ENCODE peak calls at places on chromosome 13, in six cellular contexts. Q is tibial nerve, P is Peyer's patch, W is IMR-90, F is aorta, I is cardiac muscle cell. K is an unnamed sample. For H3K4me1, H3K36me3 and H3K27me3, the result is how much of the 10 kb centered on the place peaks cover.

GRCh38 chr13:48514776-48515175 is 18.1 kb downstream of the RCBTB2 start:
- DNase-seq in F (no peak), Q (no peak), P (no peak), I (no peak), W (no peak), K (no peak)

GRCh38 chr13:104779311-104779710 is 1713.1 kb upstream of the SLC10A2 start:
- DNase-seq in P (no peak), W (peak), Q (no peak), F (no peak), I (no peak), K (no peak)

GRCh38 chr13:34046457-34046856 is 228.5 kb downstream of the RFC3 start:
- DNase-seq in Q (no peak), P (no peak), F (no peak), W (no peak), I (no peak), K (no peak)

GRCh38 chr13:73141292-73141771 is 82.5 kb downstream of the KLF5 start:
- DNase-seq in Q (no peak), I (peak), W (peak), P (no peak), F (no peak), K (no peak)

GRCh38 chr13:36362251-36362650 is 16.1 kb upstream of the SPART start:
- DNase-seq in F (no peak), P (no peak), W (peak), Q (no peak), I (no peak), K (no peak)

GRCh38 chr13:105232403-105232802 is 1303.1 kb downstream of the EFNB2 start:
- DNase-seq in P (no peak), Q (no peak), W (no peak), I (no peak), F (no peak), K (no peak)

GRCh38 chr13:78608254-78608704 is 4.9 kb upstream of the POU4F1 start:
- DNase-seq in P (no peak), Q (no peak), W (no peak), F (no peak), I (no peak), K (no peak)

GRCh38 chr13:107233541-107233940 is 665.6 kb upstream of the ARGLU1 start:
- DNase-seq in I (no peak), P (no peak), W (no peak), Q (no peak), F (no peak), K (no peak)

GRCh38 chr13:77975358-77976042 is 56.9 kb upstream of the EDNRB start:
- DNase-seq in Q (no peak), P (no peak), F (no peak), W (no peak), I (no peak), K (no peak)

GRCh38 chr13:74168263-74168675 is 34.1 kb upstream of the KLF12 start:
- DNase-seq in W (no peak), Q (no peak), I (no peak), P (no peak), F (no peak), K (no peak)

GRCh38 chr13:105543742-105544141 is 991.7 kb downstream of the EFNB2 start:
- DNase-seq in I (no peak), F (no peak), P (no peak), Q (no peak), W (no peak), K (no peak)

GRCh38 chr13:73138967-73139491 is 80.2 kb downstream of the KLF5 start:
- DNase-seq in F (no peak), P (no peak), I (no peak), W (no peak), Q (no peak), K (no peak)

GRCh38 chr13:88958821-88959220 is 1287.7 kb downstream of the SLITRK5 start:
- DNase-seq in I (no peak), F (no peak), W (no peak), Q (peak), P (no peak), K (no peak)

GRCh38 chr13:31436478-31436877 is 236.7 kb downstream of the B3GLCT start:
- DNase-seq in I (no peak), W (no peak), P (no peak), F (no peak), Q (no peak), K (no peak)

GRCh38 chr13:49791214-49791752 is 1.2 kb downstream of the KPNA3 start:
- DNase-seq in W (peak), P (no peak), I (peak), F (no peak), Q (peak), K (no peak)

GRCh38 chr13:32811297-32811800 is 204.9 kb upstream of the KL start:
- DNase-seq in W (no peak), P (no peak), I (no peak), Q (no peak), F (no peak), K (no peak)

GRCh38 chr13:31860002-31860401 is 120.7 kb downstream of the RXFP2 start:
- DNase-seq in I (no peak), Q (no peak), F (no peak), P (no peak), W (no peak), K (no peak)

GRCh38 chr13:46739447-46740125 is 57.4 kb downstream of the ESD start:
- DNase-seq in I (no peak), W (no peak), Q (no peak), P (no peak), F (no peak), K (no peak)

GRCh38 chr13:96862093-96862492 is 132.2 kb downstream of the OXGR1 start:
- DNase-seq in W (no peak), I (no peak), F (no peak), Q (no peak), P (no peak), K (no peak)

GRCh38 chr13:75312884-75313520 is 169.0 kb downstream of the TBC1D4 start:
- DNase-seq in W (no peak), F (no peak), I (no peak), Q (no peak), P (no peak), K (no peak)

GRCh38 chr13:103386341-103386740 is 320.1 kb upstream of the SLC10A2 start:
- DNase-seq in Q (no peak), F (no peak), W (no peak), P (no peak), I (peak), K (no peak)

GRCh38 chr13:95002968-95003813 is 290.8 kb upstream of the SOX21 start:
- DNase-seq in F (no peak), Q (no peak), W (no peak), P (no peak), I (peak), K (no peak)

GRCh38 chr13:46211116-46211515 is 612 bp upstream of the LRRC63 start:
- DNase-seq in I (no peak), P (no peak), W (no peak), Q (no peak), F (no peak), K (no peak)

GRCh38 chr13:63110431-63110830 is 1694.8 kb upstream of the PCDH20 start:
- DNase-seq in P (no peak), W (peak), Q (no peak), F (no peak), I (no peak), K (no peak)

GRCh38 chr13:76331948-76332712 is 554.1 kb downstream of the KCTD12 start:
- DNase-seq in W (peak), F (no peak), P (no peak), I (no peak), Q (no peak), K (no peak)

DNA sequence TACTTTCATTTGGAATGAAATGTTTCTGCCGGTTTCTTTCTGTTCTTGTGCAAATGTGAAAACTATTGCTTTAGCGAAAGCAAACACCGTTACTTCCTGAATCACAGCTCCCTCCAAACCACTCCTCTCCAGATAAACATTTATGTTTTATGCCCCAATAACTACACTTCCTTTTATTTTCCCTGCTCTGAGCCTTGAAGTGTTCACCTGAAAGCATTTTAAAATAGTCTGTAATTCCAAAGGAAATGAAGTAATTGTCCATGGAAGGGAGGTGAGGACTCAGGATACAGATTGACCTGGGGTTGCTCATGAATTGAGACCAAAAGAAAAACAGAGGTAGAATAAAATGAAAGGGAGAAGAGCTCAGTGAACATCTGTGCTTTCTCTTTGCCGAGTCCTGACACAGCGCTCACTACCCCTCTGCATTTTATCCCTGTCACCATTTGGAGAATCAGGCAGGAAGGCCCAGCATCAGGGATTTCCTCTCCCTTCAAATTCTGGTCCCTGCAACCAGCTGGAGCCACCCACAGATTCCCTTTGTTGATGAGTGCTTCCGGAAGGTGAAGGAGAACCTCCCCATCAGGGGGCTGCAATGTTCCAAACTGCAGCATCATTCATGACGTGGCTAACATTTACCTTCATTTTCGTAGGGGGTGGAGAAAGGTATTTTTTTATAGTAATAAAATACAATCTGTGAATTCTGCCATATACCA is 171.9 kb downstream of the ITGBL1 start:
- DNase-seq in I (no peak), Q (no peak), P (no peak), W (peak), F (no peak), K (no peak)
- H3K4me1 ChIP-seq in I (under half), Q (under half), P (under half), W (under half), F (under half), K (under half)

GRCh38 chr13:110642291-110642981 is 27.1 kb downstream of the NAXD start:
- DNase-seq in Q (no peak), W (no peak), I (no peak), P (no peak), F (no peak), K (no peak)

GRCh38 chr13:110640591-110641029 is 25.3 kb downstream of the NAXD start:
- DNase-seq in P (no peak), Q (no peak), I (no peak), W (peak), F (no peak), K (peak)

GRCh38 chr13:110639935-110640334 is 24.6 kb downstream of the NAXD start:
- DNase-seq in I (no peak), P (no peak), F (no peak), W (no peak), Q (no peak), K (no peak)

GRCh38 chr13:110643324-110643723 is 28.0 kb downstream of the NAXD start:
- DNase-seq in W (no peak), F (no peak), P (no peak), Q (no peak), I (no peak), K (no peak)

DNA sequence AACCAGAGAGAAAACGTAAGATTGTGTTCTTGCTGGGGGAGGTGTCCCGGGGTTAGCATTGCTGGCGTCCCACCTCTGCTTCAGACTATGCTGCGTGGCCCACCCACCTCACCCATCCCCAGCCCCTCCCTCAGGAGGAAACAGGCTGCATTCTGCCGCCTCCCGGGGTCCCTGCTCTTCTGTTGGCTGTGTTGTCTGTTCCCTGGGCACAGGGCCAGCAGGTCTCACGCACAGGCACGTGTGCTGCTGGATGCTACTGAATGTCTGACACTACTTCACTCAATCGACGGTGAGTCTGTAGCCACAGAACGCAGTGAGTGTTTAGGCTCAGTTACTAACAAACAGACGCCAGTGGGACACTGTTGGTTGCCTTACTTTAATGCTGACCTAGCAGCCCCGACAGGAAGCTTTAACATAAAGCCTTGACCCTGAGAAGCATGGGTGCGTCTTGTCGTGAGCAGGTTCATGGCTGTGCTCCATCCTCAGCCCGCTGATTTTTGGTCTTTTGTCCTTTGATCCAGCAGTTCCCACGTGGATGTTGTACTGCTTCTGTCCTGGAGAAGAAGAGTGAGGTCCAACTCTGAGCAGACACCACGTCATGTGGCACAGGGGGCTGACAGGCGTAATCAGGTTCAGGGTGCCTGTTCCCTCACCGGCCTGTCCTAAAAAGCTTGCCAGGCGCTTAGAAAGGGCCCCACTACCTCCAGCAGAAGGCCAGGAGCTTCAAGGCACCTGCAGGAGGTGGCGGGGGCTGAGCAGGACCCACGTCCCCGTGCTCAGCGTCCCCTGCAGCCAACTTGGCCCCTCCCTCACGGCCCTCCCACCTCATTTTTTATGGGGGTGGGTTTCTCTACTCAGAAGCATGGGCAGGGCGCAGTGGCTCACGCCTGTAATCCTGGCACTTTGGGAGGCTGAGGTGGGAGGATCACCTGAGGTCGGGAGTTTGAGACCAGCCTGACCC is 26.0 kb downstream of the NAXD start:
- DNase-seq in I (no peak), Q (peak), P (no peak), W (peak), F (no peak), K (peak)
- H3K36me3 ChIP-seq in I (under half), Q (half or more), P (half or more), W (half or more), F (under half), K (half or more)

GRCh38 chr13:22220186-22221160 is 549.6 kb downstream of the FGF9 start:
- DNase-seq in W (no peak), F (no peak), P (peak), I (no peak), Q (no peak), K (no peak)

GRCh38 chr13:22214184-22214583 is 543.3 kb downstream of the FGF9 start:
- DNase-seq in W (no peak), P (no peak), Q (no peak), F (no peak), I (no peak), K (no peak)

DNA sequence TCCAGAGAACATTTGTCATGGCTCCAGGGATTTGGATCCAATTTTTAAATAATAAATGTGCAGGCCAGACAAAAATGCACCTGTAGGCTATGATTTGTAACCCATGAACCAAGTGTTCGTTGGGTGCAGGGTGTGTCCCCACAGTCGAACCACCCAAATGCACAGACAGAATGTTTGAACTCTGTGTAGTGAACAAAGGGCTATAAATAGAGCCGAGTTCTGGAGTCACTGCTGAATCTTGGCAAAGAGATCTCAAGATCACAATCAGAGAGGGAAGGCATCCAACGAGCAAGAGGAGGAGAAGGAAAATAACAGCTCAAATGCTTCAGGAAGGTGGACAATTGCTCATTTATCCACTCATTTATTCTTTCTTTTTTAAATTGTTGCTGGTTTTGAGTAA is 547.9 kb downstream of the FGF9 start:
- DNase-seq in I (no peak), Q (no peak), W (no peak), P (no peak), F (no peak), K (no peak)
- H3K27me3 ChIP-seq in I (under half), Q (under half), W (under half), P (under half), F (under half), K (under half)

GRCh38 chr13:28493740-28494536 is 990 bp downstream of the FLT1 start:
- DNase-seq in Q (no peak), P (no peak), W (no peak), F (no peak), I (peak), K (no peak)
- H3K4me1 ChIP-seq in Q (under half), P (under half), W (under half), F (under half), I (under half), K (under half)

GRCh38 chr13:40941581-40941980 is 77.5 kb downstream of the ELF1 start:
- DNase-seq in Q (no peak), F (no peak), W (no peak), P (no peak), I (no peak), K (no peak)

GRCh38 chr13:40940841-40941240 is 78.3 kb downstream of the ELF1 start:
- DNase-seq in P (no peak), F (no peak), W (no peak), Q (no peak), I (no peak), K (no peak)

GRCh38 chr13:40946485-40946884 is 72.6 kb downstream of the ELF1 start:
- DNase-seq in I (no peak), Q (no peak), F (no peak), W (no peak), P (no peak), K (no peak)

DNA sequence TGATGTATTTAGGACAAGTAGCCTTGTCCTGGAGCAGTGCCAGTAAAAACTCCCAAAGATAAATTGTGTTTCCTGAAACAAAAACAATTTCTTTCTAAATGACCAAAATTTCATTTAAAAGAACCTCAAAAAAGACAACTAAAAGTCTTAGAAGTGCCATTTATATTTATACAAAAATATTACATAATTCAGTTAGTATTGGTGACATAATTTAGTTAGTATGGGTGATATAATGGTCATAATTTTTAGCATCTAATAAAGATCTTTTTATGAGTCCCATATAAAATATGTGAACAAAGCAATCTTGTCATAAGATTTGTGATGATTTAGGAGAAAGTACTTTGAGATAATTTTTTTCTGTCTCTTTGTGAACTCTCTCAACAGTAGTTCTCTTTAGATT is 76.0 kb downstream of the ELF1 start:
- DNase-seq in F (no peak), W (no peak), Q (no peak), P (no peak), I (no peak), K (no peak)
- H3K36me3 ChIP-seq in F (under half), W (under half), Q (half or more), P (half or more), I (under half), K (half or more)

GRCh38 chr13:27821566-27821965 is 29.3 kb downstream of the GSX1 start:
- DNase-seq in Q (no peak), W (no peak), F (no peak), I (no peak), P (no peak), K (no peak)
- H3K27me3 ChIP-seq in Q (under half), W (under half), F (under half), I (half or more), P (under half), K (half or more)

GRCh38 chr13:113842336-113843062 is 21.4 kb downstream of the GAS6 start:
- DNase-seq in Q (no peak), P (peak), F (peak), I (peak), W (no peak), K (peak)

GRCh38 chr13:113843063-113843654 is 20.7 kb downstream of the GAS6 start:
- DNase-seq in F (peak), P (peak), W (no peak), I (no peak), Q (no peak), K (peak)

GRCh38 chr13:113845055-113845454 is 18.8 kb downstream of the GAS6 start:
- DNase-seq in P (peak), F (peak), W (no peak), I (no peak), Q (no peak), K (peak)

GRCh38 chr13:113845723-113846638 is 17.9 kb downstream of the GAS6 start:
- DNase-seq in I (no peak), Q (no peak), P (peak), F (no peak), W (no peak), K (no peak)

GRCh38 chr13:113843864-113844556 is 19.9 kb downstream of the GAS6 start:
- DNase-seq in P (peak), W (no peak), F (peak), Q (no peak), I (no peak), K (peak)
- H3K4me1 ChIP-seq in P (under half), W (under half), F (under half), Q (under half), I (under half), K (half or more)

GRCh38 chr13:90834700-90835099 is 512.8 kb upstream of the MIR17HG start:
- DNase-seq in I (no peak), P (no peak), W (no peak), F (no peak), Q (no peak), K (no peak)

GRCh38 chr13:90826688-90827087 is 520.8 kb upstream of the MIR17HG start:
- DNase-seq in Q (no peak), P (no peak), W (no peak), I (no peak), F (no peak), K (no peak)

GRCh38 chr13:90835826-90836225 is 511.7 kb upstream of the MIR17HG start:
- DNase-seq in P (no peak), F (no peak), Q (no peak), W (no peak), I (no peak), K (no peak)

DNA sequence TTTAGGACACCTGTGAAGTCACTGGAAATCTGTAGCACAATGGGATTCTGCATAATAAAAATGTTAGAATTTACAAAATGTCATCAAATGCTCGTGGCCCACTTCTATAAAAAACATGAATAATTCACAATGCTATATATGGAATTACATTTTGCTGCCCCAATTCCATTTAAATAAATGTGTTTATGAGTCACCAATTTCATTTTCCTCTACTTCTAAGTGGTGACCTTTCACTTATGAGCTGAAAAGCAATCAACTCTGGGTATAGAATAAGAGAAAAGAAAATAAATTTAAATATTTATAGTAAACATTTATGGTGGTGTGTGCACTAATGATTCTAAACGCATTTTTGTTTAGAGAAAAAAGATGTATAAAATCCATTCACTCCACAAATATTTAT is 516.7 kb upstream of the MIR17HG start:
- DNase-seq in W (no peak), Q (no peak), F (no peak), I (no peak), P (no peak), K (no peak)
- H3K36me3 ChIP-seq in W (under half), Q (under half), F (under half), I (under half), P (under half), K (under half)